ENCODE peak calls at places on chromosomes 13 and 19, in six cellular contexts. H is suprapubic skin, I is dorsolateral prefrontal cortex, Q is WERI-Rb-1, J is fibroblast of lung, V is right lobe of liver. F is an unnamed sample.

GRCh38 chr19:28485300-28485699 is 727.7 kb downstream of the UQCRFS1 start:
- DNase-seq in H (no peak), V (no peak), Q (no peak), J (peak; percentile 12), I (no peak), F (no peak)

GRCh38 chr19:8209965-8210659 is 942 bp downstream of the CERS4 start:
- DNase-seq in I (peak; percentile 54), V (peak; percentile 60), Q (peak; percentile 53), J (no peak), H (no peak), F (peak; percentile 22)

GRCh38 chr13:104534847-104535246 is 1468.6 kb upstream of the SLC10A2 start:
- DNase-seq in H (no peak), J (no peak), I (no peak), Q (no peak), V (no peak), F (no peak)

GRCh38 chr19:14661372-14661924 is 13.2 kb downstream of the ADGRE3 start:
- DNase-seq in Q (no peak), V (no peak), J (no peak), I (no peak), H (no peak), F (no peak)

GRCh38 chr19:43519436-43520088 is 7.4 kb downstream of the ETHE1 start:
- DNase-seq in J (peak; percentile 89), H (no peak), I (peak; percentile 85), V (peak; percentile 74), Q (peak; percentile 79), F (peak; percentile 90)

GRCh38 chr13:20953245-20953931 is 50.8 kb upstream of the XPO4 start:
- DNase-seq in V (peak; percentile 79), I (no peak), J (no peak), Q (no peak), H (peak; percentile 58), F (no peak)

GRCh38 chr13:84574851-84575250 is 692.6 kb upstream of the SLITRK1 start:
- DNase-seq in J (peak; percentile 24), V (no peak), I (no peak), Q (no peak), H (no peak), F (no peak)

GRCh38 chr13:90956036-90956435 is 391.5 kb upstream of the MIR17HG start:
- DNase-seq in J (no peak), H (no peak), I (no peak), V (no peak), Q (no peak), F (no peak)

GRCh38 chr13:103839460-103839859 is 773.2 kb upstream of the SLC10A2 start:
- DNase-seq in I (no peak), V (no peak), Q (peak; percentile 62), J (no peak), H (no peak), F (no peak)

GRCh38 chr19:47891923-47892666 is 6.0 kb upstream of the SULT2A1 start:
- DNase-seq in J (no peak), Q (no peak), V (peak; percentile 85), H (no peak), I (no peak), F (no peak)

GRCh38 chr19:57210381-57210780 is 19.1 kb downstream of the ZNF264 start:
- DNase-seq in Q (no peak), I (no peak), V (no peak), J (no peak), H (no peak), F (no peak)

GRCh38 chr19:56840452-56841193 is at the start of the genes PEG3 and ZIM2:
- DNase-seq in I (peak; percentile 93), J (peak; percentile 12), H (peak; percentile 86), V (peak; percentile 71), Q (peak; percentile 91), F (no peak)

GRCh38 chr19:39333507-39333906 is 2.3 kb downstream of the GMFG start:
- DNase-seq in V (no peak), I (no peak), H (no peak), Q (no peak), J (no peak), F (no peak)

GRCh38 chr19:13887039-13887438 is 10.1 kb downstream of the NANOS3 start:
- DNase-seq in H (no peak), Q (no peak), V (no peak), J (no peak), I (no peak), F (no peak)

GRCh38 chr13:43360196-43360595 is 336.8 kb downstream of the DNAJC15 start:
- DNase-seq in H (no peak), J (no peak), I (no peak), V (no peak), Q (no peak), F (no peak)

GRCh38 chr13:26719356-26719945 is 41.1 kb downstream of the GPR12 start:
- DNase-seq in I (no peak), H (no peak), Q (peak; percentile 81), V (no peak), J (no peak), F (no peak)

GRCh38 chr13:29684441-29684840 is 89.0 kb upstream of the SLC7A1 start:
- DNase-seq in J (no peak), I (no peak), H (no peak), Q (no peak), V (no peak), F (no peak)

GRCh38 chr19:2167896-2168618 is 4.3 kb downstream of the DOT1L start:
- DNase-seq in H (no peak), V (peak; percentile 73), J (peak; percentile 47), I (no peak), Q (peak; percentile 52), F (peak; percentile 93)

GRCh38 chr19:2170987-2171348 is 7.2 kb downstream of the DOT1L start:
- DNase-seq in H (no peak), V (no peak), Q (no peak), I (no peak), J (no peak), F (no peak)

GRCh38 chr19:2170219-2170618 is 6.5 kb downstream of the DOT1L start:
- DNase-seq in J (no peak), Q (no peak), V (no peak), H (no peak), I (no peak), F (peak; percentile 46)

GRCh38 chr19:2166741-2167738 is 3.3 kb downstream of the DOT1L start:
- DNase-seq in J (peak; percentile 73), V (peak; percentile 96), H (peak; percentile 93), I (peak; percentile 57), Q (no peak), F (peak; percentile 61)

GRCh38 chr19:2168619-2169424 is 5.1 kb downstream of the DOT1L start:
- DNase-seq in J (peak; percentile 97), Q (peak; percentile 87), I (peak; percentile 84), H (peak; percentile 98), V (peak; percentile 98), F (peak; percentile 95)
- H3K4me3 ChIP-seq in J (peak overlapping the region; percentile 7), Q (no peak overlapping the region), I (no peak overlapping the region), H (peak overlapping the region; percentile 34), V (no peak overlapping the region), F (peak overlapping the region; percentile 99)

DNA sequence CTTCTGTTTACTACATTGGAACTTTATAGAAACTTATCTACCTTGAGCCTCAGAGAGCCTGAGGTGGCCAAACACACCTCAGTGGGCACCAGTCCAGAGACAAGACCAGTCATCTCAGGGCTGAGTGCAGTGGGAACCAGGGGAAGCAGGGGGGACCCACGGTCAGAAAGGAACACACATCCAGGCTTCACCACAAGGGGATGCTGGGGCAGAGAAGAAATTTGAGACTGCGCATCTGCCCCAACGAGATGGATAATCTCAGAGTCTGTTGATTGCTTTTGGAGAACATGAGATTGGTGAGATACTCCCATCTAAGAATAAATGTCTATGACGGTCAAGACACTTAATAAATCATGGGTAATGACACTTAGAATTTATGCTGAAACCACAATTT is 98.7 kb downstream of the DOCK9 start:
- DNase-seq in Q (peak; percentile 45), H (no peak), V (no peak), J (no peak), I (no peak), F (no peak)
- TF ChIP-seq CTCF in Q (peak; percentile 72), H (no peak), V (no peak), J (peak; percentile 5), I (no peak), F (no peak)

GRCh38 chr19:17192751-17193150 is 22.4 kb upstream of the USE1 start:
- DNase-seq in J (no peak), Q (no peak), H (no peak), I (no peak), V (no peak), F (no peak)
- H3K4me3 ChIP-seq in J (no peak overlapping the region), Q (no peak overlapping the region), H (no peak overlapping the region), I (no peak overlapping the region), V (no peak overlapping the region), F (no peak overlapping the region)

GRCh38 chr19:46408611-46409039 is 4.7 kb downstream of the CCDC8 start:
- DNase-seq in J (peak; percentile 85), Q (peak; percentile 54), V (no peak), H (no peak), I (peak; percentile 61), F (no peak)

GRCh38 chr19:46402725-46403124 is 10.6 kb downstream of the CCDC8 start:
- DNase-seq in H (no peak), I (no peak), J (no peak), Q (no peak), V (peak; percentile 47), F (no peak)

GRCh38 chr19:46407891-46408426 is 5.4 kb downstream of the CCDC8 start:
- DNase-seq in J (no peak), I (no peak), V (peak; percentile 31), H (no peak), Q (no peak), F (no peak)

GRCh38 chr19:46404884-46405658 is 8.3 kb downstream of the CCDC8 start:
- DNase-seq in V (peak; percentile 53), H (no peak), J (peak; percentile 58), I (no peak), Q (no peak), F (no peak)

GRCh38 chr19:46404039-46404883 is 9.1 kb downstream of the CCDC8 start:
- DNase-seq in J (peak; percentile 63), H (no peak), V (peak; percentile 74), I (no peak), Q (no peak), F (no peak)
- TF ChIP-seq CTCF in J (peak; percentile 43), H (no peak), V (no peak), I (no peak), Q (no peak), F (no peak)

DNA sequence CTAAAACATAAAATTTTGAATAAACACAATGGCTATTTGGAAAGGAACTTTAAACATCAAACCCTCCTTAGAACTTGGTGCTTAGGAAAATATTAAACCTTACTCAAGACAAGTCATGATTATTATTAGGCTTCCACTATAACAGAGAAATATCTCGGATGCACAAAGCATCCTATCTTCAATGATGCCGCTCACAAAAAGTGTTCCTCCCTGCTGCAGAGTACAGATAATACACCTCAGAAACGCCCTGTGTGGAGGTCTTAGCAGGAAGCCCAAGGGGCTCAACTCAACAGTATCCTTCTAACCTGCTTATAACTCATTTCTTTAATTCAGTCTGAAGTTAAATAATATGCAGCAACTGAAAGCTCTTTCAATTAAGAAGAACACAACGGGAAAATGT is 12.2 kb downstream of the ELF1 start:
- DNase-seq in I (no peak), H (no peak), Q (no peak), J (no peak), V (no peak), F (no peak)
- H3K4me3 ChIP-seq in I (no peak overlapping the region), H (no peak overlapping the region), Q (no peak overlapping the region), J (no peak overlapping the region), V (no peak overlapping the region), F (peak overlapping the region; percentile 47)

F was measured in GM12865.